ENCODE peak calls at places on chromosomes 3 and 15, in five cellular contexts. R is activated CD4-positive, alpha-beta T cell treated with anti-CD3 and anti-CD28 coated beads for 24 hours; S is HEK293T; I is HFF-Myc; F is SW 1271. T is an unnamed sample.

GRCh38 chr15:80010131-80010673 is 39.2 kb upstream of the BCL2A1 start:
- DNase-seq in R (no peak), F (no peak), I (no peak), S (no peak), T (no peak)

GRCh38 chr3:44913868-44914468 is 39.6 kb downstream of the TGM4 start:
- DNase-seq in F (no peak), S (peak), R (peak), I (peak), T (peak)

GRCh38 chr3:117873236-117873635 is 1161.4 kb downstream of the IGSF11 start:
- DNase-seq in I (no peak), F (no peak), R (no peak), S (peak), T (no peak)

GRCh38 chr15:20356444-20357138 is 185.0 kb downstream of the GOLGA6L6 start:
- DNase-seq in F (no peak), R (peak), S (peak), I (no peak), T (no peak)

GRCh38 chr15:50119063-50119700 is at the start of gene ATP8B4:
- DNase-seq in S (no peak), F (no peak), I (no peak), R (no peak), T (no peak)

GRCh38 chr15:52150043-52150825 is 37.7 kb upstream of the BCL2L10 start:
- DNase-seq in I (no peak), R (no peak), S (no peak), F (no peak), T (no peak)

GRCh38 chr3:121436641-121437040 is 109.1 kb downstream of the POLQ start:
- DNase-seq in S (no peak), I (no peak), R (no peak), F (no peak), T (no peak)

GRCh38 chr3:94875149-94875548 is 812.3 kb downstream of the NSUN3 start:
- DNase-seq in F (no peak), R (no peak), I (no peak), S (no peak), T (no peak)

GRCh38 chr3:191282262-191283215 is 46.7 kb upstream of the CCDC50 start:
- DNase-seq in I (peak), F (no peak), R (no peak), S (no peak), T (no peak)